ENCODE peak calls at places on chromosome 3, in nine cellular contexts. T, N, L, I, K, W, X, Y and R are unnamed samples.

GRCh38 chr3:25259871-25260270 is 168.2 kb upstream of the RARB start:
- DNase-seq in L (no peak), T (no peak), K (no peak), I (no peak), W (no peak), X (no peak), Y (no peak), N (no peak), R (no peak)

GRCh38 chr3:32577174-32577573 is 6.5 kb upstream of the DYNC1LI1 start:
- DNase-seq in T (no peak), I (no peak), X (no peak), Y (no peak), L (no peak), K (no peak), W (no peak), N (no peak), R (no peak)

GRCh38 chr3:8954938-8955763 is 8.1 kb downstream of the RAD18 start:
- DNase-seq in K (peak; percentile 62), X (no peak), I (no peak), N (no peak), L (peak; percentile 36), T (no peak), W (no peak), Y (no peak), R (no peak)

GRCh38 chr3:60365360-60365759 is 885.9 kb downstream of the FHIT start:
- DNase-seq in Y (no peak), K (peak; percentile 69), I (no peak), W (no peak), T (no peak), L (peak; percentile 29), N (no peak), X (no peak), R (no peak)

GRCh38 chr3:125072310-125072709 is 16.5 kb upstream of the HEG1 start:
- DNase-seq in T (peak; percentile 15), W (no peak), N (no peak), Y (no peak), X (no peak), K (peak; percentile 63), L (peak; percentile 70), I (no peak), R (no peak)

GRCh38 chr3:139588450-139588849 is 48.9 kb upstream of the RBP1 start:
- DNase-seq in K (no peak), Y (no peak), I (no peak), N (peak; percentile 91), W (no peak), L (no peak), T (peak; percentile 7), X (no peak), R (no peak)

GRCh38 chr3:189507856-189508255 is 123.3 kb upstream of the TP63 start:
- DNase-seq in T (no peak), X (no peak), W (no peak), K (no peak), N (no peak), Y (no peak), L (no peak), I (no peak), R (no peak)

GRCh38 chr3:32626650-32627049 is 56.0 kb upstream of the DYNC1LI1 start:
- DNase-seq in I (no peak), T (no peak), N (no peak), W (no peak), K (no peak), Y (no peak), X (no peak), L (no peak), R (no peak)

GRCh38 chr3:24853685-24854341 is 359.2 kb upstream of the THRB start:
- DNase-seq in Y (no peak), W (no peak), K (no peak), X (no peak), N (no peak), L (no peak), I (no peak), T (no peak), R (no peak)

GRCh38 chr3:70813306-70813705 is 500.9 kb upstream of the MDFIC2 start:
- DNase-seq in I (no peak), N (no peak), Y (no peak), W (no peak), L (peak; percentile 51), T (no peak), X (no peak), K (no peak), R (no peak)

GRCh38 chr3:128709038-128709437 is 16.9 kb upstream of the RAB7A start:
- DNase-seq in L (no peak), X (no peak), N (no peak), I (peak; percentile 68), K (no peak), T (no peak), Y (no peak), W (no peak), R (no peak)

GRCh38 chr3:141399979-141400971 is 32.0 kb downstream of the ZBTB38 start:
- DNase-seq in W (no peak), I (no peak), T (peak; percentile 49), L (peak; percentile 57), X (peak; percentile 35), K (no peak), Y (no peak), N (no peak), R (no peak)

GRCh38 chr3:23324745-23325144 is 121.6 kb downstream of the UBE2E2 start:
- DNase-seq in W (no peak), X (no peak), N (no peak), Y (no peak), I (no peak), K (peak; percentile 65), L (peak; percentile 58), T (no peak), R (no peak)

GRCh38 chr3:17087509-17087908 is 202.8 kb downstream of the PLCL2 start:
- DNase-seq in W (no peak), I (no peak), T (no peak), N (no peak), K (no peak), X (no peak), Y (no peak), L (no peak), R (no peak)

GRCh38 chr3:50171540-50172301 is 16.6 kb downstream of the SEMA3F start:
- DNase-seq in T (peak; percentile 68), N (no peak), Y (no peak), W (no peak), X (no peak), I (no peak), K (no peak), L (no peak), R (peak; percentile 91)
- H3K4me1 ChIP-seq in T (peaks cover 23% of the 10 kb centered on the region), N (peaks cover 8% of the 10 kb centered on the region), Y (no peaks in the 10 kb centered on the region), W (no peaks in the 10 kb centered on the region), X (peaks cover 58% of the 10 kb centered on the region), I (peaks cover 45% of the 10 kb centered on the region), K (peaks cover 25% of the 10 kb centered on the region), L (no peaks in the 10 kb centered on the region), R (peaks cover 21% of the 10 kb centered on the region)

DNA sequence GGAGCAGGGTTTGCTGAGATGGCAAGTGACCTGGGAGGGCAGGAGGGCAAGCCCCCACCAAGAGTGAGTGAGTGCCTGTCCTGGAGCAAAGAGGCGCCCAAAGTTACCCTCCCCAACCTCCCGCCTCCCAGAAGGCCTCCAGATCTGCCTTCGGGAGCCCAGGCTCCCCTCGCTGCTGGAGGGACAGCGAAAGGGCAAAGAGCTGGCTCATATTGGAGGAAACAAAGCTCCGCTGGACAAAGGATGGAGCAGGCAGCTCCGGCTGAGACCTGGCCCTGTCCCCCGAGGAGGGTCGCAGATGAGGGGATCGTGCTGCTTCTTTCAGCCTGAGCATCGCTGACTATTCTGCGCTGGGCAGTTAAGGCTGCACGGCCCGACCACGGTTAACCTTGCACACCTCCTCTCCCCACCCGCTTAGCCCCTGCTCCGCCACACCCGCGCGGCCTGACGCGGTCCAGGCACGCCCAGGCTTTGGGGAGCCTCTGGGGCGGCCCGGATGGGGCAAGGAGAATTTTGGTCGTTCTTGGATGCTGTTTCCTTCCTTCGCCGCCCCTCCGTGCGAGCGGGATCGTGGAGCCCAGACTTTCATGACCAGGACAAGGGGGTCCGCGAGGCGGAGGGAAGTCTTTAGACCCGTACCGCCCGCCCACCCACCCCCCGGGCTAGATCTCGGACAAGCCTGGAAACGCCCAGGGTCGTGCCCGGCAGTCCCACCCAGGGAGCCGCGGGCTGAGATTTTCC is 651 bp downstream of the PLCD1 start:
- DNase-seq in W (no peak), T (no peak), Y (no peak), X (no peak), K (no peak), N (peak; percentile 76), I (peak; percentile 71), L (peak; percentile 70), R (no peak)
- H3K4me1 ChIP-seq in W (peaks cover 43% of the 10 kb centered on the region), T (peaks cover 30% of the 10 kb centered on the region), Y (no peaks in the 10 kb centered on the region), X (peaks cover 33% of the 10 kb centered on the region), K (peaks cover 9% of the 10 kb centered on the region), N (peaks cover 3% of the 10 kb centered on the region), I (peaks cover 31% of the 10 kb centered on the region), L (peaks cover 31% of the 10 kb centered on the region), R (no peaks in the 10 kb centered on the region)

DNA sequence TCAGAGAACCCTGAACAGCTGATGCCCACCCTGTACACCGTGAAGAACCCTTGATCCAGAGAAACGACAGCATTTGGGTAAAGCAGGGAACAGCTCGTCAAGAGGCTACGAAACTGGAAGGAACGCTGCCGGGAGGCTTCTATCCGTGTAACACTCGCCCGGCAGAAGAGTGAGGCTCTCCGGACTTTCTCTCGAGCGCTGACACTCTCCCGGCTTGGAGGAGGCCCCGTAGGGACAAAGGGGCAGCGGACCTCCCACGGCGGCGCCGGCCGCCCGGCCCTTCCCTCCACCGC is 1.7 kb downstream of the HYAL2 start:
- DNase-seq in L (peak; percentile 84), N (no peak), I (no peak), W (no peak), X (no peak), T (no peak), K (no peak), Y (no peak), R (no peak)
- H3K4me1 ChIP-seq in L (peaks cover 11% of the 10 kb centered on the region), N (peaks cover 23% of the 10 kb centered on the region), I (peaks cover 73% of the 10 kb centered on the region), W (peaks cover 35% of the 10 kb centered on the region), X (peaks cover 35% of the 10 kb centered on the region), T (peaks cover 59% of the 10 kb centered on the region), K (peaks cover 25% of the 10 kb centered on the region), Y (no peaks in the 10 kb centered on the region), R (peaks cover 56% of the 10 kb centered on the region)

GRCh38 chr3:45054196-45054857 is 28.2 kb downstream of the CLEC3B start:
- DNase-seq in K (peak; percentile 85), T (no peak), N (no peak), W (no peak), L (peak; percentile 89), I (no peak), X (peak; percentile 13), Y (no peak), R (no peak)

GRCh38 chr3:45057557-45057956 is 31.5 kb downstream of the CLEC3B start:
- DNase-seq in I (no peak), X (no peak), Y (no peak), L (no peak), K (no peak), T (no peak), W (no peak), N (no peak), R (no peak)

GRCh38 chr3:45055411-45056143 is 29.5 kb downstream of the CLEC3B start:
- DNase-seq in K (peak; percentile 96), X (peak; percentile 49), I (no peak), Y (no peak), T (no peak), W (no peak), N (peak; percentile 84), L (peak; percentile 81), R (no peak)

GRCh38 chr3:45056608-45057301 is 30.7 kb downstream of the CLEC3B start:
- DNase-seq in K (no peak), W (no peak), N (peak; percentile 90), Y (no peak), X (no peak), L (no peak), T (no peak), I (no peak), R (no peak)

DNA sequence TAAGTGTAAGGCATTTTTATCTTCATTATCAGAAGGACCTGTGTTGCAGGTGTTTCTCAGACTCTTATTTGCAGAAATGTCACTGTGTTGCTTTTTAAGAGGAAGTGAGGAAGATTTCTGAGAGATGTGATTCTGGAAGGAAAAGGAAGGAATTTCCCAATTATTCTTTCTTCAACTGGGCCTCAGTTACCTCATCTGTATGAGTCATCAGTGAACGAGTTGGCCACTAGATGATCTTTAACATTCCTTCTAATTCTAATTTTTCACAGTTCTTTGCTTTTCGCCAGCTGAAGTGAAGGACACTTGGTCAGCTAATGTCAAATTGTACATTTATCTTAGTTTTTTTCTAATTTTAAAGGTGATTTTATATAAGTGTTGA is 28.9 kb downstream of the CLEC3B start:
- DNase-seq in I (no peak), Y (no peak), W (no peak), T (no peak), K (peak; percentile 87), L (peak; percentile 89), N (no peak), X (no peak), R (no peak)
- H3K4me1 ChIP-seq in I (peaks cover 20% of the 10 kb centered on the region), Y (no peaks in the 10 kb centered on the region), W (no peaks in the 10 kb centered on the region), T (no peaks in the 10 kb centered on the region), K (peaks cover 19% of the 10 kb centered on the region), L (peaks cover 55% of the 10 kb centered on the region), N (peaks cover 10% of the 10 kb centered on the region), X (peaks cover 20% of the 10 kb centered on the region), R (no peaks in the 10 kb centered on the region)